ENCODE peak calls at places on chromosomes 12 and 14, in six cellular contexts. J is keratinocyte, C is colonic mucosa, W is fibroblast of lung, N is H9, M is mesendoderm. D is an unnamed sample.

GRCh38 chr12:54299515-54300266 is 1.1 kb downstream of the NFE2 start:
- DNase-seq in W (no peak), M (no peak), J (no peak), N (no peak), C (no peak), D (no peak)

GRCh38 chr12:104886418-104887401 is 71.4 kb downstream of the SLC41A2 start:
- DNase-seq in W (peak; percentile 59), M (no peak), J (no peak), C (no peak), N (no peak), D (no peak)

GRCh38 chr12:49824886-49825285 is 3.3 kb downstream of the NCKAP5L start:
- DNase-seq in W (peak; percentile 83), J (no peak), C (no peak), N (no peak), M (no peak), D (no peak)

GRCh38 chr12:102876883-102877282 is 40.2 kb downstream of the PAH start:
- DNase-seq in N (peak; percentile 64), C (no peak), W (no peak), M (peak; percentile 53), J (no peak), D (no peak)

GRCh38 chr12:104790296-104791125 is 167.6 kb downstream of the SLC41A2 start:
- DNase-seq in W (no peak), C (peak; percentile 38), J (no peak), M (peak; percentile 60), N (peak; percentile 79), D (peak; percentile 82)

GRCh38 chr12:130436741-130437501 is 99.2 kb downstream of the PIWIL1 start:
- DNase-seq in J (no peak), W (no peak), M (no peak), N (no peak), C (no peak), D (peak; percentile 62)

GRCh38 chr12:10285919-10286318 is 21.8 kb upstream of the KLRD1 start:
- DNase-seq in C (no peak), N (no peak), W (no peak), J (no peak), M (no peak), D (no peak)

GRCh38 chr14:49051328-49052060 is 534.7 kb downstream of the RPS29 start:
- DNase-seq in W (peak; percentile 73), C (no peak), J (no peak), N (no peak), M (peak; percentile 15), D (no peak)

GRCh38 chr12:79552186-79552585 is 138.6 kb downstream of the PAWR start:
- DNase-seq in C (no peak), W (peak; percentile 91), N (no peak), M (no peak), J (no peak), D (no peak)

GRCh38 chr14:71452987-71453386 is 479.2 kb upstream of the RGS6 start:
- DNase-seq in N (no peak), C (no peak), M (no peak), J (no peak), W (no peak), D (no peak)

GRCh38 chr12:99810718-99811593 is 163.4 kb downstream of the GARIN6 start:
- DNase-seq in N (no peak), W (peak; percentile 29), J (no peak), M (peak; percentile 16), C (no peak), D (no peak)

GRCh38 chr14:52553002-52553670 is 500 bp downstream of the GPR137C start:
- DNase-seq in C (peak; percentile 35), W (peak; percentile 16), J (no peak), N (peak; percentile 56), M (peak; percentile 58), D (peak; percentile 84)

GRCh38 chr12:75561921-75562320 is 50.5 kb upstream of the KRR1 start:
- DNase-seq in W (no peak), M (no peak), J (no peak), C (no peak), N (no peak), D (no peak)

GRCh38 chr14:75522224-75522764 is at the start of gene BATF:
- DNase-seq in M (no peak), W (no peak), C (peak; percentile 56), J (no peak), N (no peak), D (no peak)

GRCh38 chr12:14664434-14665023 is 31.9 kb downstream of the GUCY2C start:
- DNase-seq in J (no peak), M (peak; percentile 42), N (no peak), W (peak; percentile 16), C (peak; percentile 56), D (no peak)

GRCh38 chr12:6230321-6231110 is 30.3 kb downstream of the CD9 start:
- DNase-seq in C (peak; percentile 68), W (peak; percentile 70), N (no peak), M (no peak), J (no peak), D (peak; percentile 85)

GRCh38 chr12:124515981-124516380 is 51.4 kb downstream of the NCOR2 start:
- DNase-seq in N (no peak), J (no peak), C (no peak), M (no peak), W (no peak), D (peak; percentile 80)

GRCh38 chr12:74043343-74043742 is 494.3 kb upstream of the ATXN7L3B start:
- DNase-seq in N (no peak), C (no peak), M (peak; percentile 23), W (peak; percentile 81), J (peak; percentile 93), D (no peak)

GRCh38 chr12:124883263-124883876 is 19.7 kb upstream of the SCARB1 start:
- DNase-seq in C (no peak), W (no peak), M (peak; percentile 62), J (no peak), N (no peak), D (no peak)

GRCh38 chr12:56931474-56931978 is 2.7 kb downstream of the SDR9C7 start:
- DNase-seq in W (peak; percentile 50), M (peak; percentile 82), J (peak; percentile 9), C (peak; percentile 45), N (no peak), D (no peak)

GRCh38 chr12:101066489-101066888 is 143.5 kb downstream of the SLC5A8 start:
- DNase-seq in J (no peak), W (no peak), M (peak; percentile 46), N (no peak), C (no peak), D (no peak)

GRCh38 chr14:92464716-92465115 is 48.9 kb upstream of the RIN3 start:
- DNase-seq in M (no peak), N (no peak), J (no peak), C (no peak), W (no peak), D (no peak)

GRCh38 chr12:111220363-111220762 is 148.5 kb downstream of the PHETA1 start:
- DNase-seq in W (no peak), C (no peak), M (no peak), N (no peak), J (no peak), D (no peak)

GRCh38 chr12:125053821-125054220 is 11.4 kb upstream of the AACS start:
- DNase-seq in W (no peak), N (no peak), M (no peak), J (no peak), C (no peak), D (no peak)

GRCh38 chr12:84336231-84336630 is 576.4 kb downstream of the SLC6A15 start:
- DNase-seq in W (peak; percentile 8), C (no peak), M (no peak), N (no peak), J (no peak), D (no peak)

GRCh38 chr12:105696-106095 is 39.1 kb downstream of the IQSEC3 start:
- DNase-seq in M (no peak), W (no peak), C (no peak), J (no peak), N (no peak), D (no peak)

GRCh38 chr14:68783408-68784297 is 9.2 kb downstream of the ZFP36L1 start:
- DNase-seq in C (peak; percentile 74), W (no peak), N (no peak), J (no peak), M (no peak), D (no peak)

GRCh38 chr12:45762185-45763110 is 32.9 kb downstream of the ARID2 start:
- DNase-seq in W (peak; percentile 52), N (no peak), C (no peak), M (peak; percentile 84), J (no peak), D (no peak)

GRCh38 chr14:65961004-65961403 is 525.2 kb upstream of the CCDC196 start:
- DNase-seq in W (peak; percentile 7), J (no peak), M (peak; percentile 83), N (peak; percentile 75), C (peak; percentile 71), D (no peak)

GRCh38 chr14:53963491-53964227 is 7.0 kb upstream of the BMP4 start:
- DNase-seq in N (peak; percentile 47), J (no peak), C (peak; percentile 45), W (peak; percentile 53), M (peak; percentile 74), D (peak; percentile 75)

GRCh38 chr14:53964249-53964648 is 7.6 kb upstream of the BMP4 start:
- DNase-seq in N (no peak), M (peak; percentile 62), C (no peak), W (peak; percentile 80), J (no peak), D (no peak)

GRCh38 chr14:53957739-53958138 is 1.1 kb upstream of the BMP4 start:
- DNase-seq in M (peak; percentile 78), W (no peak), N (no peak), J (no peak), C (no peak), D (no peak)

GRCh38 chr14:53967606-53968005 is 11.0 kb upstream of the BMP4 start:
- DNase-seq in M (no peak), C (no peak), J (no peak), N (no peak), W (no peak), D (no peak)

DNA sequence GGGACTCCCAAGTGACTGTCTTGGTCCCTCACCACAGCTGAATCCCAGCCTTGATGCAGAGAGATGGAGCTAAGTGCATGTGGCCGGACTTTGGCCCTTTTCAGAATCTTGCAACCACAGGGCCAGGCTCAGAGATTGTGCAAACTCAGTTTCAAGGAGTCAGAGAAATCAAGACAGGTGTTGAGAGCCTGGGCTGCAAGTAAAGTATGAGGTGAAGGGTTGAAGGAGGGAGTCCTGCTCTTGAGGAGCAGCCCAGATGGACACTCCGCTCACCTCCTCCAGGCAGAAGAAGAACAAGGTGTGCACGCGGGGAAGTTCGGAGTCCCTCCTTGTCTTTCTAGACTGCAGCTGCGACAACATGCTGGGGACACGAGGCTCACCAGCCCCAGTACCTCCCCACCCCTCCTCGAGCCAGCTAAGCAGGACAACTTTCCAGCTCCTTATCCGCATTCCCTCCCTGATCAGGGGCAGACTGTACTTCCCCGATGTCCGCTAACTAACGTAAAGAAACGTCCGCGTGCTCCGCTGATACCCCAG is 6.4 kb upstream of the BMP4 start:
- DNase-seq in J (no peak), C (peak; percentile 25), N (no peak), W (no peak), M (no peak), D (no peak)
- H3K9ac ChIP-seq in J (peak overlapping the region; percentile 39), C (peak overlapping the region; percentile 44), N (peak overlapping the region; percentile 1), W (no peak overlapping the region), M (peak overlapping the region; percentile 65), D (no peak overlapping the region)

GRCh38 chr14:89721991-89722390 is 232.5 kb downstream of the EFCAB11 start:
- DNase-seq in W (no peak), M (no peak), C (no peak), J (no peak), N (no peak), D (no peak)
- H3K4me1 ChIP-seq in W (no peaks in the 10 kb centered on the region), M (peaks cover 3% of the 10 kb centered on the region), C (no peaks in the 10 kb centered on the region), J (no peaks in the 10 kb centered on the region), N (peaks cover 20% of the 10 kb centered on the region), D (peaks cover 2% of the 10 kb centered on the region)

GRCh38 chr12:59401862-59402261 is 194.0 kb upstream of the SLC16A7 start:
- DNase-seq in N (no peak), J (no peak), W (no peak), M (peak; percentile 14), C (no peak), D (no peak)
- H3K9ac ChIP-seq in N (no peak overlapping the region), J (no peak overlapping the region), W (no peak overlapping the region), M (no peak overlapping the region), C (no peak overlapping the region), D (no peak overlapping the region)

GRCh38 chr14:31196839-31197477 is 10.6 kb downstream of the HECTD1 start:
- DNase-seq in C (no peak), M (no peak), W (no peak), N (no peak), J (no peak), D (no peak)
- H3K4me1 ChIP-seq in C (no peaks in the 10 kb centered on the region), M (no peaks in the 10 kb centered on the region), W (peaks cover 11% of the 10 kb centered on the region), N (no peaks in the 10 kb centered on the region), J (peaks cover 32% of the 10 kb centered on the region), D (peaks cover 3% of the 10 kb centered on the region)

D was measured in kidney.